ENCODE peak calls at places on chromosomes 5 and 9, in ten cellular contexts. One of them, this sample, is unnamed.

GRCh38 chr5:28313543-28314334 is 1275.4 kb upstream of the CDH9 start:
- DNase-seq in dorsolateral prefrontal cortex: no peak
- DNase-seq in tibial artery: no peak
- DNase-seq in AG04450: no peak
- DNase-seq in prostate gland: no peak
- DNase-seq in mucosa of descending colon: no peak
- DNase-seq in CD8-positive, alpha-beta memory T cell: no peak
- DNase-seq in brain microvascular endothelial cell: no peak
- DNase-seq in AG04449: no peak
- DNase-seq in HCT116: no peak
- DNase-seq in this sample: no peak

GRCh38 chr9:134333234-134333873 is 7.1 kb downstream of the RXRA start:
- DNase-seq in dorsolateral prefrontal cortex: no peak
- DNase-seq in tibial artery: no peak
- DNase-seq in AG04450: no peak
- DNase-seq in prostate gland: no peak
- DNase-seq in mucosa of descending colon: peak; percentile 90
- DNase-seq in CD8-positive, alpha-beta memory T cell: no peak
- DNase-seq in brain microvascular endothelial cell: no peak
- DNase-seq in AG04449: no peak
- DNase-seq in HCT116: no peak
- DNase-seq in this sample: no peak

GRCh38 chr9:122403381-122404002 is 32.7 kb downstream of the PTGS1 start:
- DNase-seq in dorsolateral prefrontal cortex: no peak
- DNase-seq in tibial artery: no peak
- DNase-seq in AG04450: no peak
- DNase-seq in prostate gland: no peak
- DNase-seq in mucosa of descending colon: no peak
- DNase-seq in CD8-positive, alpha-beta memory T cell: no peak
- DNase-seq in brain microvascular endothelial cell: no peak
- DNase-seq in AG04449: no peak
- DNase-seq in HCT116: no peak
- DNase-seq in this sample: no peak

GRCh38 chr5:109125755-109126429 is 283.9 kb downstream of the PJA2 start:
- DNase-seq in dorsolateral prefrontal cortex: no peak
- DNase-seq in tibial artery: no peak
- DNase-seq in AG04450: no peak
- DNase-seq in prostate gland: no peak
- DNase-seq in mucosa of descending colon: no peak
- DNase-seq in CD8-positive, alpha-beta memory T cell: no peak
- DNase-seq in brain microvascular endothelial cell: no peak
- DNase-seq in AG04449: no peak
- DNase-seq in HCT116: no peak
- DNase-seq in this sample: no peak

GRCh38 chr9:89912605-89912953 is 307.8 kb downstream of the GADD45G start:
- DNase-seq in dorsolateral prefrontal cortex: no peak
- DNase-seq in tibial artery: no peak
- DNase-seq in AG04450: no peak
- DNase-seq in prostate gland: no peak
- DNase-seq in mucosa of descending colon: no peak
- DNase-seq in CD8-positive, alpha-beta memory T cell: no peak
- DNase-seq in brain microvascular endothelial cell: no peak
- DNase-seq in AG04449: no peak
- DNase-seq in HCT116: no peak
- DNase-seq in this sample: no peak

GRCh38 chr5:65262590-65263189 is 219.0 kb downstream of the ADAMTS6 start:
- DNase-seq in dorsolateral prefrontal cortex: no peak
- DNase-seq in tibial artery: no peak
- DNase-seq in AG04450: peak; percentile 64
- DNase-seq in prostate gland: no peak
- DNase-seq in mucosa of descending colon: no peak
- DNase-seq in CD8-positive, alpha-beta memory T cell: no peak
- DNase-seq in brain microvascular endothelial cell: peak; percentile 90
- DNase-seq in AG04449: peak; percentile 87
- DNase-seq in HCT116: no peak
- DNase-seq in this sample: no peak

GRCh38 chr5:53777864-53778618 is 217.6 kb downstream of the NDUFS4 start:
- DNase-seq in dorsolateral prefrontal cortex: no peak
- DNase-seq in tibial artery: no peak
- DNase-seq in AG04450: no peak
- DNase-seq in prostate gland: peak; percentile 22
- DNase-seq in mucosa of descending colon: no peak
- DNase-seq in CD8-positive, alpha-beta memory T cell: no peak
- DNase-seq in brain microvascular endothelial cell: no peak
- DNase-seq in AG04449: no peak
- DNase-seq in HCT116: no peak
- DNase-seq in this sample: no peak

GRCh38 chr9:83220737-83221136 is 157.8 kb upstream of the RASEF start:
- DNase-seq in dorsolateral prefrontal cortex: no peak
- DNase-seq in tibial artery: no peak
- DNase-seq in AG04450: no peak
- DNase-seq in prostate gland: no peak
- DNase-seq in mucosa of descending colon: no peak
- DNase-seq in CD8-positive, alpha-beta memory T cell: no peak
- DNase-seq in brain microvascular endothelial cell: peak; percentile 92
- DNase-seq in AG04449: peak; percentile 14
- DNase-seq in HCT116: no peak
- DNase-seq in this sample: no peak

GRCh38 chr5:10635257-10635860 is 71.5 kb downstream of the ANKRD33B start:
- DNase-seq in dorsolateral prefrontal cortex: no peak
- DNase-seq in tibial artery: no peak
- DNase-seq in AG04450: no peak
- DNase-seq in prostate gland: no peak
- DNase-seq in mucosa of descending colon: peak; percentile 62
- DNase-seq in CD8-positive, alpha-beta memory T cell: no peak
- DNase-seq in brain microvascular endothelial cell: peak; percentile 67
- DNase-seq in AG04449: no peak
- DNase-seq in HCT116: peak; percentile 10
- DNase-seq in this sample: peak; percentile 76

GRCh38 chr5:179111267-179112207 is 51.4 kb downstream of the ZNF354C start:
- DNase-seq in dorsolateral prefrontal cortex: no peak
- DNase-seq in tibial artery: peak; percentile 16
- DNase-seq in AG04450: no peak
- DNase-seq in prostate gland: no peak
- DNase-seq in mucosa of descending colon: no peak
- DNase-seq in CD8-positive, alpha-beta memory T cell: no peak
- DNase-seq in brain microvascular endothelial cell: no peak
- DNase-seq in AG04449: no peak
- DNase-seq in HCT116: no peak
- DNase-seq in this sample: no peak

GRCh38 chr9:15824310-15824709 is 271.5 kb downstream of the CCDC171 start:
- DNase-seq in dorsolateral prefrontal cortex: no peak
- DNase-seq in tibial artery: no peak
- DNase-seq in AG04450: no peak
- DNase-seq in prostate gland: no peak
- DNase-seq in mucosa of descending colon: no peak
- DNase-seq in CD8-positive, alpha-beta memory T cell: no peak
- DNase-seq in brain microvascular endothelial cell: peak; percentile 12
- DNase-seq in AG04449: no peak
- DNase-seq in HCT116: peak; percentile 48
- DNase-seq in this sample: peak; percentile 29

GRCh38 chr5:91434348-91434747 is 51.2 kb upstream of the ARRDC3 start:
- DNase-seq in dorsolateral prefrontal cortex: no peak
- DNase-seq in tibial artery: no peak
- DNase-seq in AG04450: no peak
- DNase-seq in prostate gland: no peak
- DNase-seq in mucosa of descending colon: no peak
- DNase-seq in CD8-positive, alpha-beta memory T cell: no peak
- DNase-seq in brain microvascular endothelial cell: no peak
- DNase-seq in AG04449: no peak
- DNase-seq in HCT116: no peak
- DNase-seq in this sample: no peak

GRCh38 chr9:25917593-25918426 is 239.6 kb upstream of the TUSC1 start:
- DNase-seq in dorsolateral prefrontal cortex: no peak
- DNase-seq in tibial artery: no peak
- DNase-seq in AG04450: no peak
- DNase-seq in prostate gland: no peak
- DNase-seq in mucosa of descending colon: no peak
- DNase-seq in CD8-positive, alpha-beta memory T cell: no peak
- DNase-seq in brain microvascular endothelial cell: no peak
- DNase-seq in AG04449: no peak
- DNase-seq in HCT116: no peak
- DNase-seq in this sample: no peak

GRCh38 chr9:111034573-111035539 is 3.4 kb downstream of the LPAR1 start:
- DNase-seq in dorsolateral prefrontal cortex: no peak
- DNase-seq in tibial artery: no peak
- DNase-seq in AG04450: no peak
- DNase-seq in prostate gland: no peak
- DNase-seq in mucosa of descending colon: no peak
- DNase-seq in CD8-positive, alpha-beta memory T cell: no peak
- DNase-seq in brain microvascular endothelial cell: no peak
- DNase-seq in AG04449: no peak
- DNase-seq in HCT116: no peak
- DNase-seq in this sample: no peak
- H3K4me3 ChIP-seq in dorsolateral prefrontal cortex: peak overlapping the region; percentile 64
- H3K4me3 ChIP-seq in tibial artery: no peak overlapping the region
- H3K4me3 ChIP-seq in AG04450: peak overlapping the region; percentile 71
- H3K4me3 ChIP-seq in prostate gland: no peak overlapping the region
- H3K4me3 ChIP-seq in mucosa of descending colon: no peak overlapping the region
- H3K4me3 ChIP-seq in CD8-positive, alpha-beta memory T cell: no peak overlapping the region
- H3K4me3 ChIP-seq in brain microvascular endothelial cell: no peak overlapping the region
- H3K4me3 ChIP-seq in AG04449: peak overlapping the region; percentile 83
- H3K4me3 ChIP-seq in HCT116: no peak overlapping the region
- H3K4me3 ChIP-seq in this sample: no peak overlapping the region

GRCh38 chr9:87499455-87500015 is 1.9 kb downstream of the DAPK1 start:
- DNase-seq in dorsolateral prefrontal cortex: no peak
- DNase-seq in tibial artery: no peak
- DNase-seq in AG04450: no peak
- DNase-seq in prostate gland: no peak
- DNase-seq in mucosa of descending colon: no peak
- DNase-seq in CD8-positive, alpha-beta memory T cell: no peak
- DNase-seq in brain microvascular endothelial cell: no peak
- DNase-seq in AG04449: no peak
- DNase-seq in HCT116: no peak
- DNase-seq in this sample: no peak
- H3K4me3 ChIP-seq in dorsolateral prefrontal cortex: peak overlapping the region; percentile 64
- H3K4me3 ChIP-seq in tibial artery: no peak overlapping the region
- H3K4me3 ChIP-seq in AG04450: no peak overlapping the region
- H3K4me3 ChIP-seq in prostate gland: no peak overlapping the region
- H3K4me3 ChIP-seq in mucosa of descending colon: no peak overlapping the region
- H3K4me3 ChIP-seq in CD8-positive, alpha-beta memory T cell: no peak overlapping the region
- H3K4me3 ChIP-seq in brain microvascular endothelial cell: no peak overlapping the region
- H3K4me3 ChIP-seq in AG04449: no peak overlapping the region
- H3K4me3 ChIP-seq in HCT116: no peak overlapping the region
- H3K4me3 ChIP-seq in this sample: peak overlapping the region; percentile 88

DNA sequence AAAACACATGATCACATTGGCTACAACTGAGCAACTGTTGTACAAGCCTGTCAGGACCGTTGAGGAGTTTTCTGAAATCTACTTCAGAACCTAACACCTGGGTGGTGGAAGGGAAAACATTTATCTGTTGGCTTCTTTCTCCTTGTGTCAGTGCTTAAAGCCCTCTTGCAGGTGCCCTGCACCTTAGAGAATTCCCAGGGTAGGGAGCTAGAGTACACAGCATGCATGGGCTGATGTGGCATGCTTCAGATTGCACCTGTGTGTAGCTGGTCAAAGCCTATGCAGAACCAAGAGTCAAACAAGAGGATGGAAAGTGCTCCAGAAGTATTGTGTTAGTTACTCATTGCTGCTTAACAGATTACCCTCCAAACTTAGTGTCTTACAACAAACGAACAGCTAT is 33.6 kb upstream of the ZBED3 start:
- DNase-seq in dorsolateral prefrontal cortex: no peak
- DNase-seq in tibial artery: no peak
- DNase-seq in AG04450: no peak
- DNase-seq in prostate gland: no peak
- DNase-seq in mucosa of descending colon: no peak
- DNase-seq in CD8-positive, alpha-beta memory T cell: no peak
- DNase-seq in brain microvascular endothelial cell: no peak
- DNase-seq in AG04449: no peak
- DNase-seq in HCT116: no peak
- DNase-seq in this sample: no peak
- H3K4me3 ChIP-seq in dorsolateral prefrontal cortex: no peak overlapping the region
- H3K4me3 ChIP-seq in tibial artery: no peak overlapping the region
- H3K4me3 ChIP-seq in AG04450: no peak overlapping the region
- H3K4me3 ChIP-seq in prostate gland: no peak overlapping the region
- H3K4me3 ChIP-seq in mucosa of descending colon: no peak overlapping the region
- H3K4me3 ChIP-seq in CD8-positive, alpha-beta memory T cell: no peak overlapping the region
- H3K4me3 ChIP-seq in brain microvascular endothelial cell: no peak overlapping the region
- H3K4me3 ChIP-seq in AG04449: no peak overlapping the region
- H3K4me3 ChIP-seq in HCT116: no peak overlapping the region
- H3K4me3 ChIP-seq in this sample: no peak overlapping the region

GRCh38 chr9:21559402-21560280 is 77.5 kb upstream of the IFNE start:
- DNase-seq in dorsolateral prefrontal cortex: peak; percentile 50
- DNase-seq in tibial artery: no peak
- DNase-seq in AG04450: no peak
- DNase-seq in prostate gland: peak; percentile 20
- DNase-seq in mucosa of descending colon: peak; percentile 59
- DNase-seq in CD8-positive, alpha-beta memory T cell: peak; percentile 24
- DNase-seq in brain microvascular endothelial cell: no peak
- DNase-seq in AG04449: no peak
- DNase-seq in HCT116: no peak
- DNase-seq in this sample: peak; percentile 92

GRCh38 chr9:21558079-21558478 is 76.0 kb upstream of the IFNE start:
- DNase-seq in dorsolateral prefrontal cortex: no peak
- DNase-seq in tibial artery: no peak
- DNase-seq in AG04450: no peak
- DNase-seq in prostate gland: no peak
- DNase-seq in mucosa of descending colon: no peak
- DNase-seq in CD8-positive, alpha-beta memory T cell: no peak
- DNase-seq in brain microvascular endothelial cell: no peak
- DNase-seq in AG04449: no peak
- DNase-seq in HCT116: no peak
- DNase-seq in this sample: no peak

GRCh38 chr9:21558627-21559401 is 76.7 kb upstream of the IFNE start:
- DNase-seq in dorsolateral prefrontal cortex: peak; percentile 41
- DNase-seq in tibial artery: no peak
- DNase-seq in AG04450: no peak
- DNase-seq in prostate gland: no peak
- DNase-seq in mucosa of descending colon: no peak
- DNase-seq in CD8-positive, alpha-beta memory T cell: no peak
- DNase-seq in brain microvascular endothelial cell: no peak
- DNase-seq in AG04449: no peak
- DNase-seq in HCT116: no peak
- DNase-seq in this sample: no peak

GRCh38 chr9:21561502-21561901 is 79.4 kb upstream of the IFNE start:
- DNase-seq in dorsolateral prefrontal cortex: no peak
- DNase-seq in tibial artery: no peak
- DNase-seq in AG04450: no peak
- DNase-seq in prostate gland: no peak
- DNase-seq in mucosa of descending colon: no peak
- DNase-seq in CD8-positive, alpha-beta memory T cell: no peak
- DNase-seq in brain microvascular endothelial cell: no peak
- DNase-seq in AG04449: no peak
- DNase-seq in HCT116: no peak
- DNase-seq in this sample: no peak

DNA sequence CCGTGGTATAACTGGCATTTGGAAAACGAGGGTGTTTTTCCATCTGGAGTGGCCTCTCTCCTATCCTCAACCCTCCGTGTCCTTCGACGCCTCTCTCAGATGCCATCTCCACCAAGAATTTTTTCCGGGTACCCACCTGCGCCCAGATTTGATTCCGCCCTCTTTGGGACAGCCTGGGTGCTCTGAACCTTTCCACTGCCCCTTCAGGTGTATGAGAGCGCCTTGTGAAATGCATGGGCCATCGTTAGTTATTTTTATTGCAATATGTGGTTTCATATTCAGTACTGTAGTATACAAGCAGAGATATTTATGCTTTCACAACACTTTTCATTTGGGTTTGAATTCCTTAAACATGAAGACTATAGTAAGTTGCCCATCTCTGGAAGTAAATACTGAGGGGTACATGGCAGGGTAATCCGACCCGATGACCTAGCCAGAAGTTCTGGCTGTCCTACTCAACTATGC is 78.2 kb upstream of the IFNE start:
- DNase-seq in dorsolateral prefrontal cortex: no peak
- DNase-seq in tibial artery: no peak
- DNase-seq in AG04450: no peak
- DNase-seq in prostate gland: no peak
- DNase-seq in mucosa of descending colon: no peak
- DNase-seq in CD8-positive, alpha-beta memory T cell: no peak
- DNase-seq in brain microvascular endothelial cell: no peak
- DNase-seq in AG04449: no peak
- DNase-seq in HCT116: no peak
- DNase-seq in this sample: no peak
- H3K4me3 ChIP-seq in dorsolateral prefrontal cortex: peak overlapping the region; percentile 63
- H3K4me3 ChIP-seq in tibial artery: peak overlapping the region; percentile 40
- H3K4me3 ChIP-seq in AG04450: peak overlapping the region; percentile 75
- H3K4me3 ChIP-seq in prostate gland: peak overlapping the region; percentile 49
- H3K4me3 ChIP-seq in mucosa of descending colon: no peak overlapping the region
- H3K4me3 ChIP-seq in CD8-positive, alpha-beta memory T cell: peak overlapping the region; percentile 52
- H3K4me3 ChIP-seq in brain microvascular endothelial cell: peak overlapping the region; percentile 80
- H3K4me3 ChIP-seq in AG04449: peak overlapping the region; percentile 76
- H3K4me3 ChIP-seq in HCT116: peak overlapping the region; percentile 52
- H3K4me3 ChIP-seq in this sample: peak overlapping the region; percentile 89

This sample was measured in H7.